ENCODE peak calls at places on chromosome 1, in five cellular contexts. V is breast epithelium, Y is Peyer's patch, G is stomach, W is suprapubic skin. R is an unnamed sample.

GRCh38 chr1:941588-942383 is 17.3 kb downstream of the NOC2L start:
- DNase-seq in Y (peak), W (no peak), G (peak), V (no peak), R (peak)

GRCh38 chr1:98385691-98386090 is 275.8 kb upstream of the SNX7 start:
- DNase-seq in Y (no peak), W (no peak), G (no peak), V (no peak), R (no peak)

GRCh38 chr1:39637301-39637700 is 2.1 kb downstream of the HEYL start:
- DNase-seq in V (no peak), Y (no peak), G (no peak), W (no peak), R (no peak)

GRCh38 chr1:28026329-28026728 is 62.1 kb downstream of the EYA3 start:
- DNase-seq in W (no peak), G (no peak), V (no peak), Y (no peak), R (no peak)

GRCh38 chr1:172895050-172895460 is 155.7 kb downstream of the TNFSF18 start:
- DNase-seq in G (no peak), V (no peak), W (no peak), Y (no peak), R (no peak)

GRCh38 chr1:109529895-109530456 is 9.7 kb upstream of the GPR61 start:
- DNase-seq in Y (no peak), G (no peak), W (no peak), V (no peak), R (no peak)

GRCh38 chr1:86993269-86993985 is 79.0 kb downstream of the HS2ST1 start:
- DNase-seq in V (no peak), Y (no peak), G (no peak), W (no peak), R (no peak)

GRCh38 chr1:32372149-32372756 is 9.9 kb downstream of the TSSK3 start:
- DNase-seq in V (no peak), G (no peak), Y (peak), W (no peak), R (no peak)

GRCh38 chr1:85496881-85497582 is 32.1 kb upstream of the DDAH1 start:
- DNase-seq in W (no peak), V (no peak), Y (no peak), G (no peak), R (no peak)

GRCh38 chr1:53155945-53156344 is 13.5 kb upstream of the SLC1A7 start:
- DNase-seq in Y (no peak), G (no peak), V (no peak), W (no peak), R (no peak)

GRCh38 chr1:35576061-35576765 is 3.1 kb downstream of the TFAP2E start:
- DNase-seq in Y (no peak), V (no peak), G (no peak), W (no peak), R (no peak)

GRCh38 chr1:195663549-195664280 is 944.5 kb downstream of the KCNT2 start:
- DNase-seq in Y (no peak), V (no peak), W (no peak), G (no peak), R (no peak)

GRCh38 chr1:75079535-75080290 is 54.5 kb upstream of the LHX8 start:
- DNase-seq in W (no peak), Y (no peak), G (no peak), V (no peak), R (no peak)

GRCh38 chr1:11749203-11749689 is 12.7 kb upstream of the C1orf167 start:
- DNase-seq in Y (peak), V (no peak), G (peak), W (no peak), R (peak)

GRCh38 chr1:245810181-245810727 is 655.5 kb downstream of the KIF26B start:
- DNase-seq in V (no peak), G (no peak), Y (no peak), W (no peak), R (no peak)

GRCh38 chr1:115239148-115239820 is 98.8 kb downstream of the NGF start:
- DNase-seq in Y (no peak), G (no peak), V (no peak), W (no peak), R (no peak)

GRCh38 chr1:43274125-43274803 is 4.5 kb downstream of the TMEM125 start:
- DNase-seq in G (no peak), V (no peak), Y (peak), W (peak), R (peak)

GRCh38 chr1:183636334-183636682 is 725 bp upstream of the ARPC5 start:
- DNase-seq in Y (peak), G (no peak), V (no peak), W (no peak), R (no peak)

GRCh38 chr1:3910769-3911520 is 10.9 kb upstream of the C1orf174 start:
- DNase-seq in G (peak), V (peak), Y (peak), W (peak), R (peak)

GRCh38 chr1:164682570-164682969 is 123.6 kb downstream of the PBX1 start:
- DNase-seq in Y (peak), W (no peak), V (no peak), G (no peak), R (no peak)

GRCh38 chr1:107162745-107163144 is 21.9 kb downstream of the NTNG1 start:
- DNase-seq in W (no peak), Y (no peak), G (no peak), V (no peak), R (no peak)

GRCh38 chr1:59290173-59290954 is 6.5 kb upstream of the FGGY start:
- DNase-seq in Y (peak), V (no peak), W (no peak), G (peak), R (peak)

GRCh38 chr1:108600504-108600903 is 40.6 kb downstream of the EEIG2 start:
- DNase-seq in W (no peak), Y (no peak), V (no peak), G (no peak), R (no peak)

GRCh38 chr1:191866155-191866554 is 292.1 kb upstream of the RGS18 start:
- DNase-seq in W (no peak), G (no peak), Y (no peak), V (no peak), R (no peak)

GRCh38 chr1:210262167-210262896 is 29.7 kb downstream of the SERTAD4 start:
- DNase-seq in W (no peak), Y (no peak), V (no peak), G (no peak), R (no peak)

GRCh38 chr1:63116016-63116415 is 206.4 kb upstream of the FOXD3 start:
- DNase-seq in W (no peak), V (no peak), G (no peak), Y (no peak), R (no peak)

GRCh38 chr1:32339363-32339978 is 3.4 kb upstream of the MARCKSL1 start:
- DNase-seq in Y (peak), V (no peak), W (no peak), G (no peak), R (no peak)

GRCh38 chr1:94383966-94384408 is 34.2 kb upstream of the ABCD3 start:
- DNase-seq in V (no peak), G (no peak), W (no peak), Y (peak), R (no peak)

GRCh38 chr1:100955322-100955721 is 59.4 kb downstream of the SLC30A7 start:
- DNase-seq in G (no peak), V (no peak), W (no peak), Y (no peak), R (no peak)

GRCh38 chr1:33363470-33363861 is 42.6 kb upstream of the A3GALT2 start:
- DNase-seq in G (no peak), W (peak), V (no peak), Y (no peak), R (no peak)

GRCh38 chr1:22339237-22339636 is 112.4 kb upstream of the ZBTB40 start:
- DNase-seq in G (no peak), Y (no peak), V (no peak), W (no peak), R (peak)
- TF ChIP-seq POLR2A in G (no peak), Y (no peak), V (no peak), W (no peak), R (no peak)

DNA sequence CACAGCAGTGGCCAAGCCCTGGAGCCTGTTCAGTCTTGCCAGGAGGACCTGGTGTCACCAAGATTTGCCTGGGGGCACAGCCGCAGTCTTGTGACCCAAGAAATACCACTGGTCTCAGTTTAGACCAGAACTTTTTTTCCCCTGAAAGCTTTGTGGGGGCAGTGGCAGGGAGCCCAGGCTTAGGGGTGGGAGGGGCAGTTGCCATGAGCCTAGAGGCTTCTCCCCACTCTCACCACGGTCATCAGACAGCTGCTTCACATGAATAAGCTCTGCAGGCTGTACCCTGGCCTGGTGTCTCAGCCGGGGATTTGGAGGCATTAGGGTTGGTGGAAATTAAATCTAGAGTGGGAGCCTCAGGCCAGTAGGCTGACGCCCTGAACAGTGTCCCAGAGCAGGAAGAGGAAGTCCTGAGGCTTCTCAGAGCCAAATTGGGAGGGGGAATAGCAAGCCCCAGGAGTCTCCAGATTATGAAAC is 73.7 kb downstream of the SLC16A1 start:
- DNase-seq in Y (no peak), V (no peak), G (no peak), W (peak), R (no peak)
- TF ChIP-seq POLR2A in Y (no peak), V (no peak), G (no peak), W (no peak), R (no peak)

GRCh38 chr1:156489166-156489934 is 11.2 kb downstream of the MEF2D start:
- DNase-seq in W (no peak), G (no peak), Y (peak), V (no peak), R (no peak)
- TF ChIP-seq POLR2A in W (no peak), G (no peak), Y (no peak), V (no peak), R (no peak)

GRCh38 chr1:241316372-241316771 is 40.6 kb downstream of the RGS7 start:
- DNase-seq in Y (no peak), W (no peak), G (no peak), V (no peak), R (no peak)
- TF ChIP-seq POLR2A in Y (no peak), W (no peak), G (no peak), V (no peak), R (no peak)

GRCh38 chr1:174999216-174999925 is 376 bp upstream of the CACYBP start:
- DNase-seq in G (peak), V (peak), W (peak), Y (peak), R (peak)
- TF ChIP-seq POLR2A in G (peak), V (peak), W (peak), Y (peak), R (peak)

DNA sequence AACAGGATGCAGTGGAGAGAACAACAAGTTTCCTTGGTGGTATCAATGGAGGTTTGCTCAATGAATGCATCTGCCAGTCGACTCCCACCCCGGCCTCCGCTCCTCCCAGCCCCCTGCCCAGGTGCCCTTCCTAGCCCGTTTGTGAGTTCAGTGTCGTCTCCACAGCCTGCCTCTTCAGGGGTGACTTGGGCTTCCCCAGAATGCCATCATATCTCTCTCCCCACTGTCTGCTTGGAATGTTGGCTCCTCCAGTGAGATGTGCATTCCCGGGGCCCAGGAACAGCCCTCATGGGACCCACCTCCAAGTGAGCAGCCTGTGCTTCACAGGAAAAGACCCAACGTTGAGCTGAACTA is 30.5 kb downstream of the MATN1 start:
- DNase-seq in W (no peak), V (no peak), G (no peak), Y (no peak), R (peak)
- TF ChIP-seq POLR2A in W (no peak), V (no peak), G (no peak), Y (no peak), R (no peak)

R was measured in right lobe of liver.